ENCODE peak calls at places on chromosomes 2 and 18, in six cellular contexts. F is H7, K is tibial artery, B is activated T-cell treated with anti-CD3 and anti-CD28 coated beads for 1 hour, C is HL-60, S is NAMALWA. M is an unnamed sample.

GRCh38 chr2:219522111-219523030 is 8.1 kb downstream of the ASIC4 start:
- DNase-seq in F (peak; percentile 98), K (no peak), B (no peak), C (no peak), S (no peak), M (no peak)

GRCh38 chr2:26018184-26018716 is 15.6 kb upstream of the RAB10 start:
- DNase-seq in F (peak; percentile 50), K (peak; percentile 90), B (no peak), C (peak; percentile 48), S (peak; percentile 39), M (peak; percentile 71)

GRCh38 chr2:23354554-23354953 is 30.4 kb upstream of the KLHL29 start:
- DNase-seq in F (no peak), K (no peak), B (no peak), C (no peak), S (no peak), M (no peak)

GRCh38 chr2:55418512-55419235 is 982 bp downstream of the CCDC88A start:
- DNase-seq in F (no peak), K (no peak), B (no peak), C (peak; percentile 14), S (peak; percentile 53), M (no peak)

GRCh38 chr18:78957140-78957539 is 22.5 kb upstream of the SALL3 start:
- DNase-seq in F (no peak), K (no peak), B (no peak), C (no peak), S (peak; percentile 69), M (no peak)

GRCh38 chr2:240569998-240570530 is 1.8 kb downstream of the RNPEPL1 start:
- DNase-seq in F (no peak), K (peak; percentile 62), B (no peak), C (no peak), S (no peak), M (peak; percentile 27)

GRCh38 chr18:42290318-42291307 is 335.6 kb downstream of the PIK3C3 start:
- DNase-seq in F (no peak), K (no peak), B (no peak), C (no peak), S (no peak), M (no peak)

GRCh38 chr18:45324489-45325111 is 290.7 kb upstream of the SLC14A2 start:
- DNase-seq in F (peak; percentile 52), K (peak; percentile 92), B (no peak), C (no peak), S (no peak), M (no peak)

GRCh38 chr2:237816531-237816930 is 18.0 kb downstream of the RBM44 start:
- DNase-seq in F (no peak), K (no peak), B (no peak), C (no peak), S (no peak), M (no peak)